ENCODE peak calls at places on chromosomes 5 and 9, in five cellular contexts. One of them, this sample, is unnamed.

GRCh38 chr5:61815343-61815742 is 483.3 kb downstream of the ZSWIM6 start:
- DNase-seq in ELR: no peak
- DNase-seq in spleen: no peak
- DNase-seq in stimulated activated CD4-positive, alpha-beta T cell treated with anti-CD3 and anti-CD28 coated beads, Interleukin-12 subunit alpha, Interleukin-12 subunit beta, amount 100 ng/mL, for 4 hours: no peak
- DNase-seq in mammary epithelial cell: no peak
- DNase-seq in this sample: no peak

GRCh38 chr5:77768978-77769377 is 7.2 kb downstream of the TBCA start:
- DNase-seq in mammary epithelial cell: no peak
- DNase-seq in stimulated activated CD4-positive, alpha-beta T cell treated with anti-CD3 and anti-CD28 coated beads, Interleukin-12 subunit alpha, Interleukin-12 subunit beta, amount 100 ng/mL, for 4 hours: no peak
- DNase-seq in spleen: no peak
- DNase-seq in ELR: no peak
- DNase-seq in this sample: no peak

GRCh38 chr9:108911820-108912219 is 22.1 kb downstream of the ELP1 start:
- DNase-seq in mammary epithelial cell: no peak
- DNase-seq in ELR: no peak
- DNase-seq in stimulated activated CD4-positive, alpha-beta T cell treated with anti-CD3 and anti-CD28 coated beads, Interleukin-12 subunit alpha, Interleukin-12 subunit beta, amount 100 ng/mL, for 4 hours: no peak
- DNase-seq in spleen: no peak
- DNase-seq in this sample: no peak

GRCh38 chr9:83596899-83597504 is 25.9 kb upstream of the IDNK start:
- DNase-seq in stimulated activated CD4-positive, alpha-beta T cell treated with anti-CD3 and anti-CD28 coated beads, Interleukin-12 subunit alpha, Interleukin-12 subunit beta, amount 100 ng/mL, for 4 hours: peak; percentile 20
- DNase-seq in spleen: no peak
- DNase-seq in ELR: peak; percentile 52
- DNase-seq in mammary epithelial cell: peak; percentile 15
- DNase-seq in this sample: peak; percentile 7

GRCh38 chr9:16705121-16705604 is 165.3 kb downstream of the BNC2 start:
- DNase-seq in spleen: no peak
- DNase-seq in stimulated activated CD4-positive, alpha-beta T cell treated with anti-CD3 and anti-CD28 coated beads, Interleukin-12 subunit alpha, Interleukin-12 subunit beta, amount 100 ng/mL, for 4 hours: no peak
- DNase-seq in ELR: peak; percentile 96
- DNase-seq in mammary epithelial cell: peak; percentile 21
- DNase-seq in this sample: peak; percentile 98

GRCh38 chr5:40689442-40689841 is 9.7 kb downstream of the PTGER4 start:
- DNase-seq in spleen: no peak
- DNase-seq in mammary epithelial cell: peak; percentile 93
- DNase-seq in ELR: peak; percentile 99
- DNase-seq in stimulated activated CD4-positive, alpha-beta T cell treated with anti-CD3 and anti-CD28 coated beads, Interleukin-12 subunit alpha, Interleukin-12 subunit beta, amount 100 ng/mL, for 4 hours: no peak
- DNase-seq in this sample: peak; percentile 95

GRCh38 chr9:3569529-3569928 is 43.7 kb upstream of the RFX3 start:
- DNase-seq in spleen: no peak
- DNase-seq in stimulated activated CD4-positive, alpha-beta T cell treated with anti-CD3 and anti-CD28 coated beads, Interleukin-12 subunit alpha, Interleukin-12 subunit beta, amount 100 ng/mL, for 4 hours: no peak
- DNase-seq in mammary epithelial cell: no peak
- DNase-seq in ELR: no peak
- DNase-seq in this sample: no peak

GRCh38 chr5:1840741-1841521 is 39.7 kb downstream of the NDUFS6 start:
- DNase-seq in spleen: peak; percentile 70
- DNase-seq in stimulated activated CD4-positive, alpha-beta T cell treated with anti-CD3 and anti-CD28 coated beads, Interleukin-12 subunit alpha, Interleukin-12 subunit beta, amount 100 ng/mL, for 4 hours: no peak
- DNase-seq in mammary epithelial cell: no peak
- DNase-seq in ELR: no peak
- DNase-seq in this sample: no peak

GRCh38 chr5:80967500-80968181 is 7.5 kb downstream of the RASGRF2 start:
- DNase-seq in stimulated activated CD4-positive, alpha-beta T cell treated with anti-CD3 and anti-CD28 coated beads, Interleukin-12 subunit alpha, Interleukin-12 subunit beta, amount 100 ng/mL, for 4 hours: no peak
- DNase-seq in spleen: no peak
- DNase-seq in mammary epithelial cell: peak; percentile 86
- DNase-seq in ELR: peak; percentile 99
- DNase-seq in this sample: peak; percentile 75

GRCh38 chr5:102649731-102650130 is 105.4 kb upstream of the PAM start:
- DNase-seq in mammary epithelial cell: no peak
- DNase-seq in spleen: no peak
- DNase-seq in stimulated activated CD4-positive, alpha-beta T cell treated with anti-CD3 and anti-CD28 coated beads, Interleukin-12 subunit alpha, Interleukin-12 subunit beta, amount 100 ng/mL, for 4 hours: no peak
- DNase-seq in ELR: peak; percentile 8
- DNase-seq in this sample: peak; percentile 7

GRCh38 chr5:62475072-62475471 is 62.5 kb downstream of the IPO11 start:
- DNase-seq in mammary epithelial cell: peak; percentile 84
- DNase-seq in stimulated activated CD4-positive, alpha-beta T cell treated with anti-CD3 and anti-CD28 coated beads, Interleukin-12 subunit alpha, Interleukin-12 subunit beta, amount 100 ng/mL, for 4 hours: no peak
- DNase-seq in spleen: no peak
- DNase-seq in ELR: peak; percentile 85
- DNase-seq in this sample: peak; percentile 81

GRCh38 chr5:66567474-66567873 is 28.7 kb upstream of the MAST4 start:
- DNase-seq in stimulated activated CD4-positive, alpha-beta T cell treated with anti-CD3 and anti-CD28 coated beads, Interleukin-12 subunit alpha, Interleukin-12 subunit beta, amount 100 ng/mL, for 4 hours: no peak
- DNase-seq in mammary epithelial cell: no peak
- DNase-seq in ELR: no peak
- DNase-seq in spleen: no peak
- DNase-seq in this sample: no peak

GRCh38 chr5:137741718-137742117 is 5.8 kb upstream of the KLHL3 start:
- DNase-seq in mammary epithelial cell: no peak
- DNase-seq in ELR: no peak
- DNase-seq in spleen: no peak
- DNase-seq in stimulated activated CD4-positive, alpha-beta T cell treated with anti-CD3 and anti-CD28 coated beads, Interleukin-12 subunit alpha, Interleukin-12 subunit beta, amount 100 ng/mL, for 4 hours: no peak
- DNase-seq in this sample: no peak

GRCh38 chr9:112680731-112681402 is 37.0 kb downstream of the INIP start:
- DNase-seq in ELR: no peak
- DNase-seq in mammary epithelial cell: no peak
- DNase-seq in spleen: no peak
- DNase-seq in stimulated activated CD4-positive, alpha-beta T cell treated with anti-CD3 and anti-CD28 coated beads, Interleukin-12 subunit alpha, Interleukin-12 subunit beta, amount 100 ng/mL, for 4 hours: no peak
- DNase-seq in this sample: no peak

GRCh38 chr5:6551287-6551954 is 81.4 kb downstream of the NSUN2 start:
- DNase-seq in stimulated activated CD4-positive, alpha-beta T cell treated with anti-CD3 and anti-CD28 coated beads, Interleukin-12 subunit alpha, Interleukin-12 subunit beta, amount 100 ng/mL, for 4 hours: no peak
- DNase-seq in mammary epithelial cell: no peak
- DNase-seq in spleen: no peak
- DNase-seq in ELR: peak; percentile 14
- DNase-seq in this sample: no peak

GRCh38 chr9:73149371-73150067 is 2.1 kb upstream of the ANXA1 start:
- DNase-seq in stimulated activated CD4-positive, alpha-beta T cell treated with anti-CD3 and anti-CD28 coated beads, Interleukin-12 subunit alpha, Interleukin-12 subunit beta, amount 100 ng/mL, for 4 hours: no peak
- DNase-seq in mammary epithelial cell: peak; percentile 76
- DNase-seq in ELR: peak; percentile 96
- DNase-seq in spleen: no peak
- DNase-seq in this sample: peak; percentile 85

GRCh38 chr9:118643118-118643517 is 726.1 kb downstream of the BRINP1 start:
- DNase-seq in ELR: peak; percentile 86
- DNase-seq in mammary epithelial cell: peak; percentile 87
- DNase-seq in spleen: no peak
- DNase-seq in stimulated activated CD4-positive, alpha-beta T cell treated with anti-CD3 and anti-CD28 coated beads, Interleukin-12 subunit alpha, Interleukin-12 subunit beta, amount 100 ng/mL, for 4 hours: no peak
- DNase-seq in this sample: peak; percentile 56

GRCh38 chr5:128904815-128905214 is 60.5 kb upstream of the SLC27A6 start:
- DNase-seq in ELR: no peak
- DNase-seq in mammary epithelial cell: no peak
- DNase-seq in stimulated activated CD4-positive, alpha-beta T cell treated with anti-CD3 and anti-CD28 coated beads, Interleukin-12 subunit alpha, Interleukin-12 subunit beta, amount 100 ng/mL, for 4 hours: no peak
- DNase-seq in spleen: no peak
- DNase-seq in this sample: no peak

GRCh38 chr5:91186101-91186500 is 197.0 kb downstream of the ARRDC3 start:
- DNase-seq in spleen: no peak
- DNase-seq in stimulated activated CD4-positive, alpha-beta T cell treated with anti-CD3 and anti-CD28 coated beads, Interleukin-12 subunit alpha, Interleukin-12 subunit beta, amount 100 ng/mL, for 4 hours: no peak
- DNase-seq in mammary epithelial cell: no peak
- DNase-seq in ELR: no peak
- DNase-seq in this sample: no peak

GRCh38 chr5:612498-613424 is 621 bp downstream of the CEP72 start:
- DNase-seq in ELR: peak; percentile 55
- DNase-seq in stimulated activated CD4-positive, alpha-beta T cell treated with anti-CD3 and anti-CD28 coated beads, Interleukin-12 subunit alpha, Interleukin-12 subunit beta, amount 100 ng/mL, for 4 hours: no peak
- DNase-seq in mammary epithelial cell: peak; percentile 26
- DNase-seq in spleen: peak; percentile 49
- DNase-seq in this sample: no peak

GRCh38 chr9:31700252-31701045 is 684.0 kb upstream of the ACO1 start:
- DNase-seq in spleen: no peak
- DNase-seq in ELR: no peak
- DNase-seq in mammary epithelial cell: peak; percentile 95
- DNase-seq in stimulated activated CD4-positive, alpha-beta T cell treated with anti-CD3 and anti-CD28 coated beads, Interleukin-12 subunit alpha, Interleukin-12 subunit beta, amount 100 ng/mL, for 4 hours: no peak
- DNase-seq in this sample: no peak

GRCh38 chr5:9516591-9516990 is 29.3 kb downstream of the SEMA5A start:
- DNase-seq in mammary epithelial cell: no peak
- DNase-seq in stimulated activated CD4-positive, alpha-beta T cell treated with anti-CD3 and anti-CD28 coated beads, Interleukin-12 subunit alpha, Interleukin-12 subunit beta, amount 100 ng/mL, for 4 hours: no peak
- DNase-seq in spleen: no peak
- DNase-seq in ELR: peak; percentile 24
- DNase-seq in this sample: no peak

GRCh38 chr9:84669008-84669292 is 579 bp upstream of the NTRK2 start:
- DNase-seq in spleen: no peak
- DNase-seq in stimulated activated CD4-positive, alpha-beta T cell treated with anti-CD3 and anti-CD28 coated beads, Interleukin-12 subunit alpha, Interleukin-12 subunit beta, amount 100 ng/mL, for 4 hours: no peak
- DNase-seq in mammary epithelial cell: no peak
- DNase-seq in ELR: no peak
- DNase-seq in this sample: no peak

GRCh38 chr9:134591082-134591571 is 50.5 kb upstream of the COL5A1 start:
- DNase-seq in stimulated activated CD4-positive, alpha-beta T cell treated with anti-CD3 and anti-CD28 coated beads, Interleukin-12 subunit alpha, Interleukin-12 subunit beta, amount 100 ng/mL, for 4 hours: no peak
- DNase-seq in mammary epithelial cell: no peak
- DNase-seq in ELR: no peak
- DNase-seq in spleen: no peak
- DNase-seq in this sample: no peak